ENCODE peak calls at places on chromosomes 3 and 15, in nine cellular contexts. One of them, this sample, is unnamed.

GRCh38 chr3:98556164-98557130 is 24.7 kb downstream of the GPR15 start:
- DNase-seq in IMR-90: no peak
- DNase-seq in NCI-H1105 treated with DMSO at 0.1 percent for 48 hours: no peak
- DNase-seq in HL-60: no peak
- DNase-seq in GM04503: no peak
- DNase-seq in AG04450: no peak
- DNase-seq in head of caudate nucleus: no peak
- DNase-seq in activated CD4-positive, alpha-beta T cell treated with anti-CD3 and anti-CD28 coated beads, Interleukin-2, amount 50 U/mL, for 1 hour: peak
- DNase-seq in stimulated activated CD4-positive, alpha-beta T cell treated with anti-CD3 and anti-CD28 coated beads, Interleukin-1b, Interleukin-23, amount 100 ng/mL, for 24 hours: peak
- DNase-seq in this sample: no peak

GRCh38 chr3:14570089-14570488 is 29.9 kb upstream of the GRIP2 start:
- DNase-seq in activated CD4-positive, alpha-beta T cell treated with anti-CD3 and anti-CD28 coated beads, Interleukin-2, amount 50 U/mL, for 1 hour: no peak
- DNase-seq in HL-60: peak
- DNase-seq in GM04503: no peak
- DNase-seq in AG04450: no peak
- DNase-seq in NCI-H1105 treated with DMSO at 0.1 percent for 48 hours: no peak
- DNase-seq in head of caudate nucleus: no peak
- DNase-seq in stimulated activated CD4-positive, alpha-beta T cell treated with anti-CD3 and anti-CD28 coated beads, Interleukin-1b, Interleukin-23, amount 100 ng/mL, for 24 hours: no peak
- DNase-seq in IMR-90: no peak
- DNase-seq in this sample: no peak

GRCh38 chr15:71329509-71330260 is 214.4 kb downstream of the THSD4 start:
- DNase-seq in stimulated activated CD4-positive, alpha-beta T cell treated with anti-CD3 and anti-CD28 coated beads, Interleukin-1b, Interleukin-23, amount 100 ng/mL, for 24 hours: no peak
- DNase-seq in HL-60: no peak
- DNase-seq in IMR-90: peak
- DNase-seq in head of caudate nucleus: no peak
- DNase-seq in activated CD4-positive, alpha-beta T cell treated with anti-CD3 and anti-CD28 coated beads, Interleukin-2, amount 50 U/mL, for 1 hour: no peak
- DNase-seq in NCI-H1105 treated with DMSO at 0.1 percent for 48 hours: no peak
- DNase-seq in GM04503: peak
- DNase-seq in AG04450: no peak
- DNase-seq in this sample: no peak

GRCh38 chr3:196273655-196274054 is 13.9 kb downstream of the PCYT1A start:
- DNase-seq in head of caudate nucleus: no peak
- DNase-seq in GM04503: no peak
- DNase-seq in HL-60: no peak
- DNase-seq in IMR-90: no peak
- DNase-seq in stimulated activated CD4-positive, alpha-beta T cell treated with anti-CD3 and anti-CD28 coated beads, Interleukin-1b, Interleukin-23, amount 100 ng/mL, for 24 hours: no peak
- DNase-seq in NCI-H1105 treated with DMSO at 0.1 percent for 48 hours: no peak
- DNase-seq in activated CD4-positive, alpha-beta T cell treated with anti-CD3 and anti-CD28 coated beads, Interleukin-2, amount 50 U/mL, for 1 hour: no peak
- DNase-seq in AG04450: no peak
- DNase-seq in this sample: no peak

GRCh38 chr3:30848093-30848779 is 46.2 kb downstream of the GADL1 start:
- DNase-seq in IMR-90: no peak
- DNase-seq in activated CD4-positive, alpha-beta T cell treated with anti-CD3 and anti-CD28 coated beads, Interleukin-2, amount 50 U/mL, for 1 hour: no peak
- DNase-seq in stimulated activated CD4-positive, alpha-beta T cell treated with anti-CD3 and anti-CD28 coated beads, Interleukin-1b, Interleukin-23, amount 100 ng/mL, for 24 hours: no peak
- DNase-seq in HL-60: no peak
- DNase-seq in NCI-H1105 treated with DMSO at 0.1 percent for 48 hours: no peak
- DNase-seq in head of caudate nucleus: no peak
- DNase-seq in GM04503: no peak
- DNase-seq in AG04450: no peak
- DNase-seq in this sample: no peak

GRCh38 chr15:65663521-65663920 is 41.8 kb downstream of the SLC24A1 start:
- DNase-seq in activated CD4-positive, alpha-beta T cell treated with anti-CD3 and anti-CD28 coated beads, Interleukin-2, amount 50 U/mL, for 1 hour: no peak
- DNase-seq in head of caudate nucleus: no peak
- DNase-seq in GM04503: no peak
- DNase-seq in AG04450: no peak
- DNase-seq in HL-60: no peak
- DNase-seq in stimulated activated CD4-positive, alpha-beta T cell treated with anti-CD3 and anti-CD28 coated beads, Interleukin-1b, Interleukin-23, amount 100 ng/mL, for 24 hours: no peak
- DNase-seq in NCI-H1105 treated with DMSO at 0.1 percent for 48 hours: no peak
- DNase-seq in IMR-90: no peak
- DNase-seq in this sample: no peak

GRCh38 chr3:47421741-47422649 is 41.2 kb downstream of the PTPN23 start:
- DNase-seq in head of caudate nucleus: no peak
- DNase-seq in IMR-90: no peak
- DNase-seq in HL-60: no peak
- DNase-seq in stimulated activated CD4-positive, alpha-beta T cell treated with anti-CD3 and anti-CD28 coated beads, Interleukin-1b, Interleukin-23, amount 100 ng/mL, for 24 hours: no peak
- DNase-seq in activated CD4-positive, alpha-beta T cell treated with anti-CD3 and anti-CD28 coated beads, Interleukin-2, amount 50 U/mL, for 1 hour: no peak
- DNase-seq in GM04503: no peak
- DNase-seq in AG04450: no peak
- DNase-seq in NCI-H1105 treated with DMSO at 0.1 percent for 48 hours: peak
- DNase-seq in this sample: no peak

GRCh38 chr15:70526221-70526973 is 237.0 kb downstream of the UACA start:
- DNase-seq in NCI-H1105 treated with DMSO at 0.1 percent for 48 hours: peak
- DNase-seq in GM04503: peak
- DNase-seq in activated CD4-positive, alpha-beta T cell treated with anti-CD3 and anti-CD28 coated beads, Interleukin-2, amount 50 U/mL, for 1 hour: no peak
- DNase-seq in HL-60: no peak
- DNase-seq in AG04450: no peak
- DNase-seq in head of caudate nucleus: no peak
- DNase-seq in IMR-90: peak
- DNase-seq in stimulated activated CD4-positive, alpha-beta T cell treated with anti-CD3 and anti-CD28 coated beads, Interleukin-1b, Interleukin-23, amount 100 ng/mL, for 24 hours: no peak
- DNase-seq in this sample: peak

GRCh38 chr3:188974856-188975611 is 196.7 kb upstream of the TPRG1 start:
- DNase-seq in AG04450: no peak
- DNase-seq in IMR-90: peak
- DNase-seq in GM04503: peak
- DNase-seq in HL-60: peak
- DNase-seq in stimulated activated CD4-positive, alpha-beta T cell treated with anti-CD3 and anti-CD28 coated beads, Interleukin-1b, Interleukin-23, amount 100 ng/mL, for 24 hours: no peak
- DNase-seq in head of caudate nucleus: no peak
- DNase-seq in NCI-H1105 treated with DMSO at 0.1 percent for 48 hours: peak
- DNase-seq in activated CD4-positive, alpha-beta T cell treated with anti-CD3 and anti-CD28 coated beads, Interleukin-2, amount 50 U/mL, for 1 hour: no peak
- DNase-seq in this sample: no peak

GRCh38 chr15:60000824-60001641 is 3.1 kb upstream of the FOXB1 start:
- DNase-seq in GM04503: no peak
- DNase-seq in IMR-90: no peak
- DNase-seq in NCI-H1105 treated with DMSO at 0.1 percent for 48 hours: peak
- DNase-seq in AG04450: no peak
- DNase-seq in activated CD4-positive, alpha-beta T cell treated with anti-CD3 and anti-CD28 coated beads, Interleukin-2, amount 50 U/mL, for 1 hour: no peak
- DNase-seq in HL-60: no peak
- DNase-seq in head of caudate nucleus: no peak
- DNase-seq in stimulated activated CD4-positive, alpha-beta T cell treated with anti-CD3 and anti-CD28 coated beads, Interleukin-1b, Interleukin-23, amount 100 ng/mL, for 24 hours: no peak
- DNase-seq in this sample: no peak

GRCh38 chr3:175307642-175308041 is 448.5 kb downstream of the NAALADL2 start:
- DNase-seq in NCI-H1105 treated with DMSO at 0.1 percent for 48 hours: no peak
- DNase-seq in GM04503: no peak
- DNase-seq in IMR-90: no peak
- DNase-seq in head of caudate nucleus: no peak
- DNase-seq in stimulated activated CD4-positive, alpha-beta T cell treated with anti-CD3 and anti-CD28 coated beads, Interleukin-1b, Interleukin-23, amount 100 ng/mL, for 24 hours: no peak
- DNase-seq in AG04450: no peak
- DNase-seq in activated CD4-positive, alpha-beta T cell treated with anti-CD3 and anti-CD28 coated beads, Interleukin-2, amount 50 U/mL, for 1 hour: no peak
- DNase-seq in HL-60: no peak
- DNase-seq in this sample: no peak

GRCh38 chr3:108602249-108602934 is 12.9 kb downstream of the DZIP3 start:
- DNase-seq in activated CD4-positive, alpha-beta T cell treated with anti-CD3 and anti-CD28 coated beads, Interleukin-2, amount 50 U/mL, for 1 hour: peak
- DNase-seq in GM04503: no peak
- DNase-seq in head of caudate nucleus: peak
- DNase-seq in stimulated activated CD4-positive, alpha-beta T cell treated with anti-CD3 and anti-CD28 coated beads, Interleukin-1b, Interleukin-23, amount 100 ng/mL, for 24 hours: no peak
- DNase-seq in NCI-H1105 treated with DMSO at 0.1 percent for 48 hours: no peak
- DNase-seq in AG04450: no peak
- DNase-seq in HL-60: no peak
- DNase-seq in IMR-90: no peak
- DNase-seq in this sample: no peak

GRCh38 chr15:65940618-65940909 is 71.3 kb downstream of the RAB11A start:
- DNase-seq in IMR-90: peak
- DNase-seq in NCI-H1105 treated with DMSO at 0.1 percent for 48 hours: no peak
- DNase-seq in head of caudate nucleus: no peak
- DNase-seq in GM04503: no peak
- DNase-seq in AG04450: no peak
- DNase-seq in activated CD4-positive, alpha-beta T cell treated with anti-CD3 and anti-CD28 coated beads, Interleukin-2, amount 50 U/mL, for 1 hour: no peak
- DNase-seq in stimulated activated CD4-positive, alpha-beta T cell treated with anti-CD3 and anti-CD28 coated beads, Interleukin-1b, Interleukin-23, amount 100 ng/mL, for 24 hours: no peak
- DNase-seq in HL-60: no peak
- DNase-seq in this sample: no peak

GRCh38 chr3:197465197-197465995 is 90.4 kb downstream of the BDH1 start:
- DNase-seq in activated CD4-positive, alpha-beta T cell treated with anti-CD3 and anti-CD28 coated beads, Interleukin-2, amount 50 U/mL, for 1 hour: no peak
- DNase-seq in HL-60: no peak
- DNase-seq in AG04450: no peak
- DNase-seq in NCI-H1105 treated with DMSO at 0.1 percent for 48 hours: no peak
- DNase-seq in stimulated activated CD4-positive, alpha-beta T cell treated with anti-CD3 and anti-CD28 coated beads, Interleukin-1b, Interleukin-23, amount 100 ng/mL, for 24 hours: no peak
- DNase-seq in head of caudate nucleus: no peak
- DNase-seq in IMR-90: no peak
- DNase-seq in GM04503: no peak
- DNase-seq in this sample: peak

GRCh38 chr3:69865920-69866679 is 126.8 kb downstream of the MITF start:
- DNase-seq in HL-60: no peak
- DNase-seq in AG04450: no peak
- DNase-seq in IMR-90: peak
- DNase-seq in GM04503: no peak
- DNase-seq in activated CD4-positive, alpha-beta T cell treated with anti-CD3 and anti-CD28 coated beads, Interleukin-2, amount 50 U/mL, for 1 hour: no peak
- DNase-seq in NCI-H1105 treated with DMSO at 0.1 percent for 48 hours: no peak
- DNase-seq in head of caudate nucleus: peak
- DNase-seq in stimulated activated CD4-positive, alpha-beta T cell treated with anti-CD3 and anti-CD28 coated beads, Interleukin-1b, Interleukin-23, amount 100 ng/mL, for 24 hours: no peak
- DNase-seq in this sample: no peak

GRCh38 chr3:27166888-27167287 is 202.3 kb downstream of the NEK10 start:
- DNase-seq in NCI-H1105 treated with DMSO at 0.1 percent for 48 hours: no peak
- DNase-seq in IMR-90: peak
- DNase-seq in AG04450: peak
- DNase-seq in HL-60: no peak
- DNase-seq in GM04503: peak
- DNase-seq in stimulated activated CD4-positive, alpha-beta T cell treated with anti-CD3 and anti-CD28 coated beads, Interleukin-1b, Interleukin-23, amount 100 ng/mL, for 24 hours: no peak
- DNase-seq in head of caudate nucleus: peak
- DNase-seq in activated CD4-positive, alpha-beta T cell treated with anti-CD3 and anti-CD28 coated beads, Interleukin-2, amount 50 U/mL, for 1 hour: no peak
- DNase-seq in this sample: no peak

GRCh38 chr3:47479826-47480160 is 4.1 kb upstream of the SCAP start:
- DNase-seq in activated CD4-positive, alpha-beta T cell treated with anti-CD3 and anti-CD28 coated beads, Interleukin-2, amount 50 U/mL, for 1 hour: no peak
- DNase-seq in GM04503: no peak
- DNase-seq in head of caudate nucleus: no peak
- DNase-seq in HL-60: no peak
- DNase-seq in IMR-90: no peak
- DNase-seq in AG04450: no peak
- DNase-seq in NCI-H1105 treated with DMSO at 0.1 percent for 48 hours: no peak
- DNase-seq in stimulated activated CD4-positive, alpha-beta T cell treated with anti-CD3 and anti-CD28 coated beads, Interleukin-1b, Interleukin-23, amount 100 ng/mL, for 24 hours: no peak
- DNase-seq in this sample: no peak

GRCh38 chr3:69941439-69942176 is 57.9 kb upstream of the SAMMSON start:
- DNase-seq in HL-60: no peak
- DNase-seq in head of caudate nucleus: no peak
- DNase-seq in activated CD4-positive, alpha-beta T cell treated with anti-CD3 and anti-CD28 coated beads, Interleukin-2, amount 50 U/mL, for 1 hour: no peak
- DNase-seq in NCI-H1105 treated with DMSO at 0.1 percent for 48 hours: no peak
- DNase-seq in GM04503: no peak
- DNase-seq in IMR-90: peak
- DNase-seq in stimulated activated CD4-positive, alpha-beta T cell treated with anti-CD3 and anti-CD28 coated beads, Interleukin-1b, Interleukin-23, amount 100 ng/mL, for 24 hours: no peak
- DNase-seq in AG04450: peak
- DNase-seq in this sample: no peak

GRCh38 chr3:71754610-71755253 is 1.1 kb downstream of the GPR27 start:
- DNase-seq in activated CD4-positive, alpha-beta T cell treated with anti-CD3 and anti-CD28 coated beads, Interleukin-2, amount 50 U/mL, for 1 hour: no peak
- DNase-seq in stimulated activated CD4-positive, alpha-beta T cell treated with anti-CD3 and anti-CD28 coated beads, Interleukin-1b, Interleukin-23, amount 100 ng/mL, for 24 hours: no peak
- DNase-seq in IMR-90: no peak
- DNase-seq in NCI-H1105 treated with DMSO at 0.1 percent for 48 hours: no peak
- DNase-seq in GM04503: no peak
- DNase-seq in AG04450: no peak
- DNase-seq in head of caudate nucleus: peak
- DNase-seq in HL-60: no peak
- DNase-seq in this sample: no peak

GRCh38 chr3:152638707-152639450 is 196.1 kb upstream of the P2RY1 start:
- DNase-seq in NCI-H1105 treated with DMSO at 0.1 percent for 48 hours: peak
- DNase-seq in stimulated activated CD4-positive, alpha-beta T cell treated with anti-CD3 and anti-CD28 coated beads, Interleukin-1b, Interleukin-23, amount 100 ng/mL, for 24 hours: no peak
- DNase-seq in AG04450: no peak
- DNase-seq in head of caudate nucleus: peak
- DNase-seq in GM04503: peak
- DNase-seq in IMR-90: no peak
- DNase-seq in HL-60: no peak
- DNase-seq in activated CD4-positive, alpha-beta T cell treated with anti-CD3 and anti-CD28 coated beads, Interleukin-2, amount 50 U/mL, for 1 hour: no peak
- DNase-seq in this sample: no peak

GRCh38 chr3:49804141-49805041 is 1.3 kb downstream of the INKA1 start:
- DNase-seq in stimulated activated CD4-positive, alpha-beta T cell treated with anti-CD3 and anti-CD28 coated beads, Interleukin-1b, Interleukin-23, amount 100 ng/mL, for 24 hours: no peak
- DNase-seq in IMR-90: no peak
- DNase-seq in HL-60: no peak
- DNase-seq in head of caudate nucleus: peak
- DNase-seq in AG04450: no peak
- DNase-seq in GM04503: no peak
- DNase-seq in activated CD4-positive, alpha-beta T cell treated with anti-CD3 and anti-CD28 coated beads, Interleukin-2, amount 50 U/mL, for 1 hour: no peak
- DNase-seq in NCI-H1105 treated with DMSO at 0.1 percent for 48 hours: no peak
- DNase-seq in this sample: no peak